ENCODE peak calls at places on chromosomes 12 and 14, in eight cellular contexts. T, I, C, A, L, W, N and G are unnamed samples.
A peak's percentile ranks its signal among the peaks of the same experiment; 100 is the strongest.

GRCh38 chr14:80464531-80465149 is 253.3 kb upstream of the DIO2 start:
- DNase-seq in T (peak; percentile 77), N (no peak), C (no peak), W (no peak), L (no peak), I (no peak), A (peak; percentile 5), G (no peak)

GRCh38 chr12:1644523-1645438 is 15.8 kb downstream of the WNT5B start:
- DNase-seq in N (peak; percentile 90), L (peak; percentile 65), C (no peak), T (no peak), W (no peak), I (no peak), A (peak; percentile 64), G (peak; percentile 77)

GRCh38 chr12:117540011-117540410 is 178.6 kb upstream of the NOS1 start:
- DNase-seq in W (no peak), A (no peak), C (no peak), N (no peak), L (no peak), I (no peak), T (peak; percentile 86), G (no peak)

GRCh38 chr12:113227686-113228391 is 6.6 kb downstream of the TPCN1 start:
- DNase-seq in A (no peak), W (no peak), N (no peak), C (no peak), I (peak; percentile 34), L (no peak), T (no peak), G (no peak)

GRCh38 chr12:125140239-125140917 is 75.1 kb downstream of the AACS start:
- DNase-seq in N (no peak), L (no peak), T (peak; percentile 90), C (no peak), I (no peak), W (no peak), A (no peak), G (no peak)

GRCh38 chr12:17593715-17594406 is 496.1 kb downstream of the RERGL start:
- DNase-seq in C (no peak), A (no peak), N (no peak), T (no peak), I (no peak), W (no peak), L (no peak), G (no peak)

GRCh38 chr12:125198647-125199046 is 133.4 kb downstream of the AACS start:
- DNase-seq in A (no peak), T (no peak), N (no peak), W (no peak), L (no peak), C (no peak), I (no peak), G (no peak)

GRCh38 chr14:105540811-105541210 is 14.4 kb downstream of the TMEM121 start:
- DNase-seq in A (no peak), C (no peak), N (no peak), W (no peak), T (no peak), I (no peak), L (no peak), G (no peak)

GRCh38 chr12:68896881-68897540 is 36.0 kb downstream of the CPM start:
- DNase-seq in I (no peak), C (no peak), T (no peak), W (no peak), N (no peak), L (no peak), A (no peak), G (no peak)

DNA sequence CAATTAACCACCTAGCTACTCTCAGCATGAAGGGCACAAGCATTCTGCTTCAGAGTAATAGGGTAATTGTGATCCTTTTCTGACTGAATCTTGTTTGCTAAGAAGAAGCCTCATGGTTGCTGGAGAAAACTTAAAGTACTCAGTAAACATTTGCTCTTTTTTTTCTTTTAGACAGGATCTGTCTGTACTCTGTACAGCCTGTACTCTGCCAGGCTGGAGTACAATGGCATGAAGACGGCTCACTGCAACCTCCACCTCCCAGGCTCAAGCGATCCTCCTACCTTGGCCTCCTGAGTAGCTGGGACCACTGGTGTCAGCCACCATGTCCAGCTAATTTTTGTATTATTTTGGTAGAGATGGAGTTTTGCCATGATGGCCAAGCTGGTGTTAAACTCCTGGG is 12.4 kb downstream of the PPP1R13B start:
- DNase-seq in A (no peak), W (no peak), C (no peak), T (peak; percentile 2), N (no peak), L (no peak), I (peak; percentile 9), G (no peak)
- H3K4me1 ChIP-seq in A (no peaks in the 10 kb centered on the region), W (no peaks in the 10 kb centered on the region), C (no peaks in the 10 kb centered on the region), T (no peaks in the 10 kb centered on the region), N (peaks cover 6% of the 10 kb centered on the region), L (peaks cover under 1% of the 10 kb centered on the region), I (no peaks in the 10 kb centered on the region), G (peaks cover 35% of the 10 kb centered on the region)

GRCh38 chr12:120071493-120072020 is 45.0 kb downstream of the RAB35 start:
- DNase-seq in N (no peak), A (no peak), W (no peak), L (no peak), C (no peak), T (peak; percentile 29), I (peak; percentile 55), G (no peak)

GRCh38 chr12:120072472-120072871 is 44.1 kb downstream of the RAB35 start:
- DNase-seq in L (no peak), I (peak; percentile 31), A (no peak), C (no peak), T (peak; percentile 35), N (no peak), W (no peak), G (no peak)

GRCh38 chr12:120076651-120077050 is 39.9 kb downstream of the RAB35 start:
- DNase-seq in T (peak; percentile 34), C (no peak), I (peak; percentile 49), W (no peak), L (no peak), N (no peak), A (no peak), G (no peak)

GRCh38 chr12:120077260-120077659 is 39.3 kb downstream of the RAB35 start:
- DNase-seq in W (no peak), N (no peak), T (peak; percentile 18), C (no peak), A (no peak), I (peak; percentile 45), L (no peak), G (no peak)

DNA sequence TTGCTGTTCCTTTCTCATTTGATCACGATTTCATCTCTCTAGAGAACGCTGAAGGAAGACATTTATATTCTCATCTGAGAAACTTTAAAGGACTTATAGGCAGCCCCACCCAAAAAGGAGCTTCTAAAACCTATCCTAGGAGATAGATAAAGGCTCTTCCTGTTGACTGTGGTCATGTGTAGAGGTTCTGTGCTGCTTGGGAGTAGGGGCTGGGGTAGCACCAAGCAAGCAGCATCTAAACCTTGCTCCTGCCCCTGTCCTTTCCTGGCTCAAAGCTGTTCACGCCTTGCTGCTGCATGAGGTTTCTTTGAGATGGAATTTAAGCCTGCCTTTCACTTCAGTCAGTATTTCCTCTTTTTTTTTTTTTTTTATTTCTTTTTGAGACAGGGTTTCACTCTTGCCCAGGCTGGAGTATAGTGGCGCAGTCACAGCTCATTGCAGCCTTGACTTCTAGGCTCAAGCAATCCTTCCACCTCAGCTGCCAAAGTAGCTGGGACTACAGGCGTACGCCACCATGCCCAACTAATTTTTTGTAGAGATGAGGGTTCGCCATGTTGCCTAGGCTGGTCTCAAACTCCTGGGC is 41.4 kb downstream of the RAB35 start:
- DNase-seq in A (no peak), W (no peak), L (no peak), I (peak; percentile 25), N (no peak), C (no peak), T (peak; percentile 30), G (no peak)
- H3K27me3 ChIP-seq in A (no peaks in the 10 kb centered on the region), W (no peaks in the 10 kb centered on the region), L (no peaks in the 10 kb centered on the region), I (no peaks in the 10 kb centered on the region), N (no peaks in the 10 kb centered on the region), C (no peaks in the 10 kb centered on the region), T (peaks cover 42% of the 10 kb centered on the region), G (no peaks in the 10 kb centered on the region)

GRCh38 chr14:73752297-73752992 is 38.3 kb upstream of the PNMA1 start:
- DNase-seq in L (peak; percentile 63), A (no peak), N (peak; percentile 75), W (peak; percentile 71), I (peak; percentile 76), T (no peak), C (no peak), G (no peak)
- TF ChIP-seq CTCF in L (peak; percentile 28), A (peak; percentile 23), N (no peak), W (peak; percentile 50), I (peak; percentile 8), T (peak; percentile 65), C (no peak), G (no peak)

GRCh38 chr12:52244615-52244994 is 11.6 kb downstream of the KRT7 start:
- DNase-seq in T (no peak), I (peak; percentile 23), A (no peak), N (no peak), L (no peak), W (no peak), C (no peak), G (no peak)
- H3K4me1 ChIP-seq in T (peaks cover 4% of the 10 kb centered on the region), I (peaks cover 7% of the 10 kb centered on the region), A (peaks cover 33% of the 10 kb centered on the region), N (peaks cover 7% of the 10 kb centered on the region), L (peaks cover 43% of the 10 kb centered on the region), W (peaks cover 58% of the 10 kb centered on the region), C (peaks cover 5% of the 10 kb centered on the region), G (peaks cover 25% of the 10 kb centered on the region)

GRCh38 chr14:21539154-21539940 is 13.2 kb upstream of the SALL2 start:
- DNase-seq in W (no peak), A (no peak), C (no peak), I (no peak), N (no peak), L (no peak), T (no peak), G (no peak)

GRCh38 chr14:21534576-21534975 is 8.4 kb upstream of the SALL2 start:
- DNase-seq in I (no peak), N (no peak), T (peak; percentile 85), L (no peak), C (no peak), W (no peak), A (no peak), G (no peak)

GRCh38 chr14:21535545-21536394 is 9.6 kb upstream of the SALL2 start:
- DNase-seq in C (no peak), W (no peak), L (no peak), A (no peak), T (no peak), N (no peak), I (no peak), G (no peak)

GRCh38 chr14:21537088-21537424 is 10.9 kb upstream of the SALL2 start:
- DNase-seq in T (no peak), L (no peak), A (no peak), N (no peak), C (no peak), I (no peak), W (no peak), G (no peak)

DNA sequence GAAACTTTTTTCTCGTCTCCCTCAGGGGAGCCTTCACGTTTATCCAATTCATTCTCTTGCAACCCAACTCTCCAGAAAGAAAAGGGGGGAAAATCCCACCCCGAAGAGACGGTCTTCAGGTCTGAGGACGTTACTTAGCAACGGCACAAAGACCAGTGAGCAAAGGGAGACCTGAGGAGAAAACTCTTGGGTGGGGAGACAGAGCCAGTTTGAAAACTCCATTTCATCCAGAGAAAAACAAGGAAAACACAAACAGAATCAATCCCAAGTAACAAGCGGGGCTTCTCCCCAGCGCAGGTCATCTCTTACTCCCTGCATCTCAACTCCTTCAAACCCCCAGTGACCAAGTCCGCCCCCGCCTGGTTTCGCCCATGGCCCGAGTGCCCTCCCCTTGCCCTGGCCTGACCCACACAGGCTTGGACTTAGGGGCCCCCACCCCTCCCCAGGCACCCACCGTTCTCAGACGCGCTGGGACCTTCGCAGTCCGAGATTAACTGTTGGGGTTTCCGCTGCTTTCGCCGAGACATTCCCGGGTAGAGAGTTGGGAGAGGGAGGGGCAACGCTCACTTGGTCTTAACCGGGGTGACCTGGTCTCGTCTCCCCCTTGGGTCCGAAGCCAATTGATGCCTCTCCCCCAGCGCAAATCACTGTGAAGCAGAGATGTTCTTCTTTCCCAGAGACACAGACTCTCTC is 10.4 kb upstream of the SALL2 start:
- DNase-seq in W (no peak), A (no peak), N (no peak), T (peak; percentile 75), L (no peak), C (no peak), I (no peak), G (no peak)
- H3K27me3 ChIP-seq in W (no peaks in the 10 kb centered on the region), A (peaks cover 50% of the 10 kb centered on the region), N (no peaks in the 10 kb centered on the region), T (no peaks in the 10 kb centered on the region), L (peaks cover 4% of the 10 kb centered on the region), C (no peaks in the 10 kb centered on the region), I (peaks cover 56% of the 10 kb centered on the region), G (peaks cover 15% of the 10 kb centered on the region)